ENCODE peak calls at places on chromosomes 12 and 14, in five cellular contexts. M, Q, E, A and W are unnamed samples.

GRCh38 chr14:35965425-35965824 is 139.3 kb downstream of the BRMS1L start:
- DNase-seq in M (no peak), Q (no peak), E (no peak), A (no peak), W (no peak)

GRCh38 chr12:116058574-116058973 is 218.9 kb downstream of the MED13L start:
- DNase-seq in M (no peak), Q (no peak), E (no peak), A (no peak), W (no peak)

GRCh38 chr12:70919597-70920035 is 922 bp downstream of the PTPRR start:
- DNase-seq in M (peak), Q (no peak), E (peak), A (no peak), W (peak)

GRCh38 chr14:26549571-26549970 is 48.3 kb downstream of the NOVA1 start:
- DNase-seq in M (no peak), Q (no peak), E (no peak), A (no peak), W (no peak)

GRCh38 chr14:104886690-104887622 is 21.9 kb downstream of the CEP170B start:
- DNase-seq in M (no peak), Q (no peak), E (no peak), A (no peak), W (no peak)

GRCh38 chr12:65593206-65593833 is 231.0 kb upstream of the HMGA2 start:
- DNase-seq in M (no peak), Q (peak), E (no peak), A (no peak), W (no peak)

GRCh38 chr12:67918441-67918840 is 70.8 kb upstream of the IFNG-AS1 start:
- DNase-seq in M (no peak), Q (no peak), E (no peak), A (no peak), W (no peak)

GRCh38 chr12:59839514-59839913 is 243.7 kb downstream of the SLC16A7 start:
- DNase-seq in M (peak), Q (no peak), E (no peak), A (no peak), W (no peak)

GRCh38 chr12:72282721-72283120 is 10.6 kb downstream of the TRHDE start:
- DNase-seq in M (no peak), Q (no peak), E (no peak), A (no peak), W (no peak)

GRCh38 chr12:116882742-116883141 is 1.5 kb upstream of the HRK start:
- DNase-seq in M (no peak), Q (peak), E (no peak), A (no peak), W (no peak)

GRCh38 chr12:103169-103981 is 36.8 kb downstream of the IQSEC3 start:
- DNase-seq in M (no peak), Q (no peak), E (peak), A (no peak), W (peak)

GRCh38 chr12:26077915-26078314 is 46.9 kb downstream of the BHLHE41 start:
- DNase-seq in M (peak), Q (no peak), E (no peak), A (no peak), W (no peak)

GRCh38 chr14:73591690-73592448 is at the start of gene ACOT4:
- DNase-seq in M (peak), Q (peak), E (no peak), A (no peak), W (peak)

GRCh38 chr12:27334052-27334720 is 1.6 kb downstream of the BMAL2 start:
- DNase-seq in M (no peak), Q (no peak), E (no peak), A (no peak), W (no peak)

GRCh38 chr12:72214163-72214562 is 58.0 kb upstream of the TRHDE start:
- DNase-seq in M (peak), Q (no peak), E (no peak), A (no peak), W (no peak)

GRCh38 chr14:30085943-30086342 is 158.3 kb upstream of the PRKD1 start:
- DNase-seq in M (no peak), Q (no peak), E (no peak), A (no peak), W (no peak)

GRCh38 chr12:83573676-83574075 is 887.0 kb downstream of the TMTC2 start:
- DNase-seq in M (peak), Q (peak), E (no peak), A (no peak), W (no peak)

GRCh38 chr14:72172597-72172996 is 240.4 kb downstream of the RGS6 start:
- DNase-seq in M (no peak), Q (no peak), E (no peak), A (no peak), W (no peak)

GRCh38 chr12:1518763-1519516 is 75.4 kb downstream of the FBXL14 start:
- DNase-seq in M (peak), Q (peak), E (no peak), A (no peak), W (no peak)

GRCh38 chr14:90443161-90444076 is 46.6 kb downstream of the CALM1 start:
- DNase-seq in M (no peak), Q (no peak), E (no peak), A (no peak), W (no peak)

GRCh38 chr14:50607181-50607580 is 47.2 kb downstream of the ATL1 start:
- DNase-seq in M (peak), Q (peak), E (no peak), A (no peak), W (no peak)

GRCh38 chr12:89276860-89277259 is 75.4 kb downstream of the DUSP6 start:
- DNase-seq in M (no peak), Q (no peak), E (no peak), A (no peak), W (no peak)

GRCh38 chr12:52506858-52507715 is 13.1 kb downstream of the KRT5 start:
- DNase-seq in M (peak), Q (peak), E (peak), A (no peak), W (no peak)

GRCh38 chr12:89544730-89545184 is 18.9 kb upstream of the POC1B start:
- DNase-seq in M (peak), Q (peak), E (peak), A (no peak), W (peak)

GRCh38 chr14:103702095-103702494 is 13.2 kb downstream of the XRCC3 start:
- DNase-seq in M (no peak), Q (no peak), E (no peak), A (no peak), W (no peak)

GRCh38 chr14:64880382-64881121 is 845 bp upstream of the SPTB start:
- DNase-seq in M (no peak), Q (no peak), E (peak), A (peak), W (peak)

GRCh38 chr14:35405304-35405996 is 901 bp upstream of the NFKBIA start:
- DNase-seq in M (no peak), Q (no peak), E (no peak), A (no peak), W (no peak)

GRCh38 chr12:121804417-121805111 is 755 bp downstream of the SETD1B start:
- DNase-seq in M (no peak), Q (peak), E (no peak), A (no peak), W (peak)

GRCh38 chr12:15152864-15153263 is 68.4 kb downstream of the RERG start:
- DNase-seq in M (peak), Q (peak), E (no peak), A (no peak), W (no peak)

GRCh38 chr14:105012171-105012985 is 8.5 kb downstream of the CDCA4 start:
- DNase-seq in M (no peak), Q (no peak), E (no peak), A (no peak), W (no peak)